ENCODE peak calls at places on chromosomes 5 and 9, in eight cellular contexts. P is naive thymus-derived CD4-positive, alpha-beta T cell; I is GM23338; J is fibroblast of pulmonary artery; W is cardiac fibroblast; F is SJSA1; Q is PC-3; O is H1. V is an unnamed sample.

GRCh38 chr9:134396258-134396742 is 70.0 kb downstream of the RXRA start:
- DNase-seq in J (no peak), O (no peak), P (no peak), I (no peak), W (no peak), Q (no peak), F (no peak), V (no peak)

GRCh38 chr9:1978941-1979340 is 36.2 kb upstream of the SMARCA2 start:
- DNase-seq in O (no peak), P (no peak), W (peak), Q (no peak), I (no peak), J (peak), F (no peak), V (peak)

GRCh38 chr9:130144703-130145102 is 27.5 kb upstream of the NCS1 start:
- DNase-seq in O (no peak), Q (no peak), W (no peak), P (no peak), F (no peak), J (no peak), I (no peak), V (no peak)

GRCh38 chr5:177416334-177416733 is 7.0 kb upstream of the F12 start:
- DNase-seq in P (no peak), W (peak), I (no peak), O (no peak), F (no peak), J (peak), Q (no peak), V (no peak)

GRCh38 chr9:119060629-119061385 is 308.4 kb downstream of the BRINP1 start:
- DNase-seq in Q (no peak), W (no peak), J (no peak), P (no peak), I (no peak), F (no peak), O (no peak), V (no peak)

GRCh38 chr9:77750284-77750683 is 102.2 kb upstream of the GNA14 start:
- DNase-seq in I (no peak), O (no peak), W (peak), J (peak), Q (peak), P (no peak), F (no peak), V (no peak)

GRCh38 chr5:14396071-14396470 is 185.5 kb upstream of the OTULINL start:
- DNase-seq in P (no peak), F (no peak), I (no peak), W (no peak), Q (no peak), J (no peak), O (no peak), V (no peak)

GRCh38 chr5:2998106-2998505 is 246.6 kb upstream of the IRX2 start:
- DNase-seq in F (no peak), Q (no peak), W (no peak), I (no peak), O (no peak), J (no peak), P (no peak), V (no peak)

GRCh38 chr9:34253460-34253837 is 74.6 kb downstream of the UBAP1 start:
- DNase-seq in Q (peak), W (peak), J (peak), P (no peak), F (no peak), O (no peak), I (no peak), V (no peak)

GRCh38 chr9:131503626-131504465 is 1.1 kb downstream of the POMT1 start:
- DNase-seq in W (no peak), Q (peak), O (peak), F (no peak), I (peak), J (no peak), P (no peak), V (no peak)

GRCh38 chr9:98875536-98875935 is 68.1 kb downstream of the GALNT12 start:
- DNase-seq in Q (no peak), P (no peak), F (no peak), I (no peak), W (no peak), O (no peak), J (no peak), V (no peak)

GRCh38 chr5:73213566-73213998 is 40.6 kb downstream of the TMEM174 start:
- DNase-seq in W (peak), I (peak), P (no peak), O (no peak), F (peak), J (peak), Q (peak), V (peak)

GRCh38 chr5:80622756-80623155 is 31.7 kb upstream of the MSH3 start:
- DNase-seq in O (no peak), I (no peak), Q (no peak), J (no peak), W (no peak), P (no peak), F (no peak), V (no peak)

GRCh38 chr5:61254969-61255555 is 77.0 kb upstream of the ZSWIM6 start:
- DNase-seq in I (no peak), P (no peak), W (no peak), J (no peak), Q (peak), F (no peak), O (no peak), V (no peak)

GRCh38 chr5:170534177-170534576 is 30.4 kb downstream of the KCNIP1 start:
- DNase-seq in O (no peak), P (no peak), I (peak), W (no peak), Q (peak), F (no peak), J (no peak), V (no peak)

GRCh38 chr5:38134750-38135330 is 123.5 kb upstream of the EGFLAM start:
- DNase-seq in I (peak), F (no peak), O (no peak), J (no peak), P (no peak), Q (no peak), W (no peak), V (no peak)

GRCh38 chr9:31674264-31674663 is 710.2 kb upstream of the ACO1 start:
- DNase-seq in O (no peak), Q (peak), P (no peak), I (no peak), W (no peak), J (no peak), F (no peak), V (no peak)

GRCh38 chr9:114913217-114913616 is 17.2 kb downstream of the TNFSF8 start:
- DNase-seq in Q (no peak), O (no peak), I (no peak), J (no peak), F (no peak), W (no peak), P (no peak), V (no peak)

GRCh38 chr5:62829241-62829986 is 250.8 kb downstream of the LRRC70 start:
- DNase-seq in F (no peak), O (no peak), P (no peak), W (no peak), J (no peak), Q (no peak), I (no peak), V (no peak)

GRCh38 chr9:68584110-68585033 is 43.7 kb upstream of the TMEM252 start:
- DNase-seq in Q (peak), J (peak), W (peak), I (peak), O (peak), P (peak), F (peak), V (peak)

GRCh38 chr5:135222771-135223170 is 176.3 kb downstream of the MACROH2A1 start:
- DNase-seq in O (no peak), Q (no peak), P (no peak), W (no peak), F (peak), J (no peak), I (no peak), V (no peak)

GRCh38 chr9:91727316-91727861 is 222.6 kb downstream of the ROR2 start:
- DNase-seq in P (no peak), I (peak), Q (peak), W (peak), F (no peak), O (peak), J (peak), V (no peak)

GRCh38 chr9:98022447-98022846 is 34.1 kb upstream of the NANS start:
- DNase-seq in I (no peak), J (peak), P (no peak), W (no peak), F (peak), O (no peak), Q (no peak), V (no peak)

GRCh38 chr9:270657-271237 is 56.1 kb downstream of the DOCK8 start:
- DNase-seq in P (no peak), Q (no peak), W (no peak), J (no peak), F (no peak), O (no peak), I (no peak), V (no peak)

GRCh38 chr9:107215381-107215780 is 67.7 kb upstream of the RAD23B start:
- DNase-seq in O (no peak), Q (peak), P (no peak), I (no peak), J (peak), W (peak), F (no peak), V (no peak)

GRCh38 chr9:135330685-135331590 is 148.6 kb upstream of the PPP1R26 start:
- DNase-seq in W (no peak), F (peak), Q (no peak), I (no peak), P (no peak), O (no peak), J (no peak), V (no peak)

GRCh38 chr5:144951001-144951400 is 780.3 kb downstream of the KCTD16 start:
- DNase-seq in P (no peak), J (no peak), F (no peak), O (no peak), I (no peak), W (no peak), Q (no peak), V (no peak)

GRCh38 chr5:31251032-31251431 is 57.5 kb downstream of the CDH6 start:
- DNase-seq in W (no peak), Q (no peak), I (no peak), O (no peak), J (no peak), P (no peak), F (no peak), V (no peak)

GRCh38 chr5:6767481-6768063 is 54.3 kb downstream of the TENT4A start:
- DNase-seq in I (no peak), Q (no peak), O (no peak), F (no peak), P (no peak), W (no peak), J (no peak), V (no peak)

GRCh38 chr5:157821822-157822622 is 36.9 kb downstream of the CLINT1 start:
- DNase-seq in J (no peak), W (no peak), O (no peak), I (no peak), F (no peak), Q (no peak), P (no peak), V (no peak)

GRCh38 chr5:90645024-90645610 is 86.5 kb downstream of the ADGRV1 start:
- DNase-seq in W (no peak), P (no peak), F (no peak), I (peak), Q (no peak), O (peak), J (no peak), V (no peak)

GRCh38 chr5:159908201-159908940 is 7.9 kb upstream of the ADRA1B start:
- DNase-seq in P (no peak), J (peak), I (peak), W (peak), Q (no peak), O (no peak), F (no peak), V (no peak)

GRCh38 chr5:168693297-168693696 is 114.1 kb upstream of the PANK3 start:
- DNase-seq in J (no peak), Q (no peak), O (no peak), F (no peak), P (no peak), I (no peak), W (no peak), V (no peak)

DNA sequence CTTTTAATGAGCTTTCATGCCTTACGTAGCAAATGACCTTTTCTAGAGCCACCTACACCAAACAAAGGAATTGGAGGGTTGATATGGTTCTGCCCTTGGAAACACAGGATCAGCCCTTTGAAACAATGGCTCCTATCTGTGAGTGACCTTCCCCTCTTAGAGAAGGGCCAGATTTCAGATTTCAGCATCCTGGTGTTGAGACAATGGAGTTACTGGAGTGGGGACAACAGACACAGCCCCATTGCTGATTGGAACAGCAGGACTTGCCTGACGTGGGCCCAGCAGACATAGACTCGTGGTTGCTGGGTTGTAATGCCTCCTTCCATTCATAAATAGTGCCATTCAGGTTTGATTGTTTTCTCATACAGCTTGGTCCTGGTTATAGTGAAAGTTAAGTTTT is 96.0 kb downstream of the GALNT10 start:
- DNase-seq in P (no peak), W (peak), I (peak), Q (no peak), F (no peak), J (no peak), O (no peak), V (no peak)
- H3K4me3 ChIP-seq in P (no peak), W (no peak), I (no peak), Q (no peak), F (no peak), J (no peak), O (no peak), V (no peak)

DNA sequence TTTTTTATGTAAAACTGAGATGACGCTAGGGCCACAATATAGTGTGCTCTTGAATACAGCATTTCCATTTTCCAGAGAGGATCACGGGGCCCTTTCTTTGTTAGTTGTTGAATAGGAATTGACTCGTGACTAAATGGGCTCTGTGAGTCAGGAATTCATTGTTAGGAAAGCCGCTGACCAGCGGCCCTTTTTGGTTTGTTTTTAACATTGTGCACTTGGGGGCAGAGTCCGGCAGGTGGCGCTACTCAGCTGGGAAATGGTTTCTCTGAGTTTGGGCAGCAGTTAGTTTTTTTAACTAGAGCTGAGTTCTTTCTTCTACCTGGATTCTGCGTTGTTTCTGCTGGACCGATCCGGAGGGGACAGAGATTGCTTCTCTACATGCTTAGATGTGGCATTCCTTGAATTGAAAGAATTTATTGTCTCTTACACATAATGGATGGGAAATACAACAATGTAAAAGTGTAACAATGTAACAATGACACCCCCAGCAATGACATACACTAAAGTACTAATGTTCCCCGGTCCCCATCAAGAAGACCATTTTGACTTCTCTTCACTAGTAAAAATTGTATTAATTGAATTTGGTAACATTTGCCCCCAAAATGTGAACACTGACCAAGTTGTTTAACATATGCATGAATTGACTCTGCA is 760.0 kb downstream of the TAF11L14 start:
- DNase-seq in W (peak), F (no peak), J (peak), I (peak), P (no peak), Q (peak), O (peak), V (no peak)
- H3K4me3 ChIP-seq in W (no peak), F (no peak), J (no peak), I (no peak), P (no peak), Q (no peak), O (no peak), V (no peak)

GRCh38 chr5:95043648-95044047 is 241.2 kb downstream of the MCTP1 start:
- DNase-seq in P (no peak), I (no peak), F (no peak), J (no peak), W (no peak), O (no peak), Q (no peak), V (no peak)

GRCh38 chr5:95053253-95053652 is 231.6 kb downstream of the MCTP1 start:
- DNase-seq in F (no peak), Q (no peak), J (no peak), I (peak), P (no peak), O (no peak), W (no peak), V (no peak)

GRCh38 chr5:95044096-95044495 is 240.8 kb downstream of the MCTP1 start:
- DNase-seq in F (no peak), J (no peak), O (no peak), P (no peak), Q (no peak), I (no peak), W (no peak), V (no peak)

GRCh38 chr5:95050708-95051107 is 234.2 kb downstream of the MCTP1 start:
- DNase-seq in Q (no peak), F (no peak), I (no peak), O (no peak), J (no peak), P (no peak), W (no peak), V (no peak)

DNA sequence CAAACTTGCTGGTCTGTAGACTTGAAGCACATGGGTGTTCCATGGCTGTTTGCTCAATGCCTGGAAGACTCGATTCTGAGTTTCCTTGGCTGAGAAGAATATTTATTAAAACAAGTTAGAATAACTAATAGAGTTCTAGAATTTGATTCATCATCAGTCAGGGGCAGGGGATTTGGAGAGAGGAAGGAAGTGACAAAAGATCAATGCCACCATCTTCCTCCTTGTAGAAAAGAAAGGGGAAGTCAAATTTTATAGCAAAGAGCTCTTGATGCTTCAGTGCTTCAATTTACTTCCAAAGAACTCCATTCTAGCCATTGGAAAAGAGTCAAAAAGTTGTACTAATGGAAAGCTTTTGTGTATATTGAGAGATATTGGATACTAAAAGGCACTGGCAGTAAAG is 236.3 kb downstream of the MCTP1 start:
- DNase-seq in J (no peak), I (no peak), W (no peak), O (no peak), P (no peak), F (no peak), Q (no peak), V (no peak)
- H3K4me3 ChIP-seq in J (no peak), I (no peak), W (no peak), O (no peak), P (no peak), F (no peak), Q (no peak), V (no peak)

GRCh38 chr9:73154271-73154670 is 2.6 kb downstream of the ANXA1 start:
- DNase-seq in J (no peak), P (no peak), W (no peak), F (no peak), O (no peak), I (no peak), Q (no peak), V (no peak)
- H3K4me3 ChIP-seq in J (peak), P (peak), W (peak), F (peak), O (no peak), I (no peak), Q (peak), V (peak)

GRCh38 chr5:12615141-12615820 is 711.0 kb upstream of the CTNND2 start:
- DNase-seq in W (no peak), Q (peak), F (no peak), J (no peak), O (no peak), I (no peak), P (no peak), V (no peak)
- H3K4me3 ChIP-seq in W (no peak), Q (no peak), F (no peak), J (no peak), O (no peak), I (no peak), P (no peak), V (no peak)

DNA sequence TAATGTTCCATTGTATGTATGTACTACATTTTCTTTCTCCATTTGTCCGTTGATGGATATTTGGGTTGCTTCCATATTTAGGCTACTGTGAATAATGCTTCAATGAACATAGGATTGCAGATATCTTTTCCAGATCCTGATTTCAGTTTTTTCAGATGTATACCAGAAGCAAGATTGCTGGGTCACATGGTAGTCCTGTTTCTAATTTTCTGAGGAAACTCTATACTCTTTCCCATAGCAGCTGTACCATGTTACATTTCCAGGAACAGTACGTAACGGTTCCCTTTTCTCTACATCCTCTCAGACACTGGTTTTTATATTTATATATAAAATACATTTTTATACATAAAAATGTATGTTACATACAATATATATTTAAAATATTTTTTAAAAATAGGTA is 121.8 kb downstream of the GCNT1 start:
- DNase-seq in F (no peak), W (no peak), J (no peak), O (no peak), Q (no peak), P (no peak), I (no peak), V (no peak)
- H3K4me3 ChIP-seq in F (no peak), W (no peak), J (no peak), O (no peak), Q (no peak), P (no peak), I (no peak), V (no peak)

GRCh38 chr9:88364706-88365105 is 23.5 kb upstream of the SPIN1 start:
- DNase-seq in F (no peak), W (no peak), O (no peak), Q (no peak), J (no peak), P (no peak), I (no peak), V (no peak)

GRCh38 chr9:88373018-88373417 is 15.2 kb upstream of the SPIN1 start:
- DNase-seq in O (no peak), W (no peak), F (no peak), I (no peak), Q (no peak), J (no peak), P (no peak), V (no peak)

GRCh38 chr9:88372103-88372694 is 16.0 kb upstream of the SPIN1 start:
- DNase-seq in F (no peak), Q (peak), W (no peak), O (no peak), J (no peak), I (no peak), P (no peak), V (no peak)

DNA sequence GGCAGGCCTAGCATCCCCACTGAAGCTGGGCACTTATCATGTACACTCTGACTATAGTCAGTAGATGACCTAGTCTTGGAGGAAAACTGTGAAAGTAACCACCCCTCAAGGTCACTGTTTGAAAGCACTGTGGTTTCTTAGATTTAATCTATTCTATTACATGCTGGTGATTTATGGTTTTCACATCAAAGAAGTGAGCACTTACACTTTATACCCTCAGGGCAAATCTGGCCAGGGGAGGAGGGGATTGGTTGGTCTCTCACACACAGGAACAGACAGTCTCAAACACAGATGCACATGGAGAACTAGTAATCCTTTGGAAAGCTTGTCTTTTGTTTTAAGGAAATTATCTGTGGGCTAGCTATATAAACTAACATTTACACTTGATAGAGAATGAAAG is 17.9 kb upstream of the SPIN1 start:
- DNase-seq in W (no peak), P (no peak), Q (no peak), F (no peak), O (no peak), I (no peak), J (no peak), V (no peak)
- H3K4me3 ChIP-seq in W (no peak), P (no peak), Q (no peak), F (no peak), O (no peak), I (no peak), J (no peak), V (no peak)

V was measured in BJ.